ENCODE peak calls at places on chromosome X, in six cellular contexts. V is CD4-positive, alpha-beta memory T cell; Q is mammary epithelial cell; B is astrocyte of the hippocampus; N is activated T-helper 1 cell treated with anti-CD3 and anti-CD28 coated beads, Interleukin-2, amount 50 U/mL, for 16 hours; E is fibroblast of lung. G is an unnamed sample.

GRCh38 chrX:154805696-154806091 is 409 bp upstream of the MPP1 start:
- DNase-seq in E (peak), V (no peak), B (peak), Q (no peak), N (no peak), G (no peak)

GRCh38 chrX:19005909-19006308 is 22.0 kb upstream of the PHKA2 start:
- DNase-seq in B (no peak), N (no peak), Q (no peak), E (no peak), V (no peak), G (no peak)

GRCh38 chrX:24526616-24527015 is 61.5 kb downstream of the PDK3 start:
- DNase-seq in N (no peak), E (no peak), V (no peak), B (no peak), Q (no peak), G (no peak)

GRCh38 chrX:3526749-3527148 is 180.3 kb upstream of the MXRA5 start:
- DNase-seq in E (no peak), N (no peak), B (no peak), V (no peak), Q (no peak), G (no peak)

GRCh38 chrX:152844256-152844655 is 13.4 kb downstream of the NSDHL start:
- DNase-seq in E (no peak), N (no peak), Q (no peak), V (no peak), B (no peak), G (no peak)

GRCh38 chrX:124263743-124264142 is 68.7 kb upstream of the TEX13D start:
- DNase-seq in N (no peak), Q (peak), V (peak), E (no peak), B (no peak), G (peak)

GRCh38 chrX:69469975-69470374 is 34.2 kb upstream of the NALF2 start:
- DNase-seq in V (no peak), B (no peak), E (no peak), N (no peak), Q (no peak), G (no peak)

GRCh38 chrX:17738002-17738713 is 865 bp downstream of the SCML1 start:
- DNase-seq in V (peak), E (peak), B (peak), Q (peak), N (no peak), G (peak)

GRCh38 chrX:11143931-11144678 is 33.0 kb downstream of the HCCS start:
- DNase-seq in Q (peak), N (no peak), B (peak), E (peak), V (peak), G (peak)

GRCh38 chrX:21821875-21822274 is 17.5 kb upstream of the MBTPS2 start:
- DNase-seq in V (no peak), E (no peak), N (no peak), B (no peak), Q (no peak), G (no peak)

GRCh38 chrX:151538190-151539122 is 25.0 kb upstream of the PASD1 start:
- DNase-seq in B (no peak), N (no peak), V (no peak), E (no peak), Q (peak), G (no peak)

GRCh38 chrX:22124098-22124497 is 92.0 kb downstream of the PHEX start:
- DNase-seq in B (peak), N (no peak), V (no peak), Q (peak), E (peak), G (no peak)

GRCh38 chrX:99142745-99143144 is 1267.3 kb downstream of the PCDH19 start:
- DNase-seq in V (no peak), E (no peak), B (no peak), Q (no peak), N (no peak), G (no peak)

GRCh38 chrX:139287155-139287924 is 243.2 kb upstream of the F9 start:
- DNase-seq in E (no peak), V (no peak), N (no peak), Q (no peak), B (no peak), G (no peak)

GRCh38 chrX:14406225-14406624 is 123.1 kb upstream of the GLRA2 start:
- DNase-seq in B (no peak), N (no peak), Q (no peak), E (no peak), V (no peak), G (no peak)

G was measured in immature natural killer cell.